ENCODE peak calls at places on chromosomes 3 and 15, in nine cellular contexts. S is body of pancreas; E is CD8-positive, alpha-beta T cell; A is testis; O is tibial nerve; J is psoas muscle; Y is cardiac muscle cell; R is thyroid gland; G is left ventricle myocardium inferior. T is an unnamed sample.

GRCh38 chr15:85764649-85765277 is 30.0 kb downstream of the KLHL25 start:
- DNase-seq in G (no peak), E (no peak), S (no peak), J (no peak), O (peak; percentile 39), R (no peak), A (no peak), Y (no peak), T (no peak)

GRCh38 chr3:87503901-87504498 is 227.6 kb upstream of the POU1F1 start:
- DNase-seq in S (peak; percentile 50), A (peak; percentile 40), E (no peak), Y (peak; percentile 59), R (peak; percentile 53), J (no peak), G (no peak), O (no peak), T (no peak)

GRCh38 chr3:53941174-53941573 is 49.5 kb upstream of the SELENOK start:
- DNase-seq in J (no peak), A (no peak), G (no peak), O (no peak), Y (no peak), E (no peak), S (no peak), R (no peak), T (no peak)

GRCh38 chr3:39022275-39022630 is 29.5 kb downstream of the SCN11A start:
- DNase-seq in Y (no peak), R (no peak), E (no peak), O (no peak), S (no peak), J (no peak), G (no peak), A (no peak), T (no peak)

GRCh38 chr3:36944012-36944640 is 728 bp downstream of the TRANK1 start:
- DNase-seq in A (peak; percentile 57), J (peak; percentile 67), R (peak; percentile 74), Y (peak; percentile 35), E (no peak), G (peak; percentile 63), S (peak; percentile 71), O (peak; percentile 34), T (no peak)

GRCh38 chr3:61864886-61865285 is 303.5 kb downstream of the PTPRG start:
- DNase-seq in G (no peak), J (no peak), Y (no peak), S (no peak), A (no peak), E (no peak), R (no peak), O (no peak), T (no peak)

GRCh38 chr3:49665822-49666519 is 8.2 kb upstream of the APEH start:
- DNase-seq in S (peak; percentile 50), J (no peak), G (no peak), O (no peak), A (no peak), R (no peak), E (no peak), Y (no peak), T (no peak)

GRCh38 chr3:179676081-179676480 is 23.2 kb downstream of the USP13 start:
- DNase-seq in J (no peak), G (no peak), R (no peak), S (no peak), O (no peak), A (no peak), E (no peak), Y (no peak), T (no peak)

GRCh38 chr15:31977812-31978662 is 52.3 kb upstream of the CHRNA7 start:
- DNase-seq in R (peak; percentile 66), O (peak; percentile 37), J (no peak), G (peak; percentile 53), A (peak; percentile 70), E (peak; percentile 13), Y (peak; percentile 80), S (peak; percentile 64), T (no peak)

GRCh38 chr15:31974154-31974794 is 56.0 kb upstream of the CHRNA7 start:
- DNase-seq in G (no peak), R (peak; percentile 92), A (no peak), Y (no peak), S (no peak), E (no peak), O (no peak), J (no peak), T (no peak)

GRCh38 chr15:31977138-31977537 is 53.2 kb upstream of the CHRNA7 start:
- DNase-seq in S (no peak), G (no peak), Y (no peak), J (no peak), O (no peak), E (no peak), R (no peak), A (no peak), T (no peak)

GRCh38 chr15:31974855-31975421 is 55.4 kb upstream of the CHRNA7 start:
- DNase-seq in A (peak; percentile 57), J (no peak), G (no peak), Y (peak; percentile 82), R (peak; percentile 71), E (no peak), S (peak; percentile 34), O (no peak), T (no peak)

GRCh38 chr15:31975446-31976229 is 54.7 kb upstream of the CHRNA7 start:
- DNase-seq in E (no peak), O (no peak), G (no peak), S (peak; percentile 36), A (peak; percentile 62), R (peak; percentile 58), J (no peak), Y (peak; percentile 31), T (no peak)
- H3K4me3 ChIP-seq in E (no peak overlapping the region), O (no peak overlapping the region), G (peak overlapping the region; percentile 47), S (no peak overlapping the region), A (peak overlapping the region; percentile 13), R (no peak overlapping the region), J (peak overlapping the region; percentile 44), Y (no peak overlapping the region), T (peak overlapping the region; percentile 8)

GRCh38 chr3:14847613-14848541 is 29.1 kb downstream of the FGD5 start:
- DNase-seq in Y (no peak), R (peak; percentile 26), G (peak; percentile 73), E (no peak), A (no peak), J (peak; percentile 64), S (peak; percentile 22), O (no peak), T (no peak)
- H3K4me1 ChIP-seq in Y (no peaks in the 10 kb centered on the region), R (no peaks in the 10 kb centered on the region), G (peaks cover 72% of the 10 kb centered on the region), E (peaks cover 3% of the 10 kb centered on the region), A (peaks cover 9% of the 10 kb centered on the region), J (no peaks in the 10 kb centered on the region), S (no peaks in the 10 kb centered on the region), O (peaks cover 59% of the 10 kb centered on the region), T (peaks cover 51% of the 10 kb centered on the region)

DNA sequence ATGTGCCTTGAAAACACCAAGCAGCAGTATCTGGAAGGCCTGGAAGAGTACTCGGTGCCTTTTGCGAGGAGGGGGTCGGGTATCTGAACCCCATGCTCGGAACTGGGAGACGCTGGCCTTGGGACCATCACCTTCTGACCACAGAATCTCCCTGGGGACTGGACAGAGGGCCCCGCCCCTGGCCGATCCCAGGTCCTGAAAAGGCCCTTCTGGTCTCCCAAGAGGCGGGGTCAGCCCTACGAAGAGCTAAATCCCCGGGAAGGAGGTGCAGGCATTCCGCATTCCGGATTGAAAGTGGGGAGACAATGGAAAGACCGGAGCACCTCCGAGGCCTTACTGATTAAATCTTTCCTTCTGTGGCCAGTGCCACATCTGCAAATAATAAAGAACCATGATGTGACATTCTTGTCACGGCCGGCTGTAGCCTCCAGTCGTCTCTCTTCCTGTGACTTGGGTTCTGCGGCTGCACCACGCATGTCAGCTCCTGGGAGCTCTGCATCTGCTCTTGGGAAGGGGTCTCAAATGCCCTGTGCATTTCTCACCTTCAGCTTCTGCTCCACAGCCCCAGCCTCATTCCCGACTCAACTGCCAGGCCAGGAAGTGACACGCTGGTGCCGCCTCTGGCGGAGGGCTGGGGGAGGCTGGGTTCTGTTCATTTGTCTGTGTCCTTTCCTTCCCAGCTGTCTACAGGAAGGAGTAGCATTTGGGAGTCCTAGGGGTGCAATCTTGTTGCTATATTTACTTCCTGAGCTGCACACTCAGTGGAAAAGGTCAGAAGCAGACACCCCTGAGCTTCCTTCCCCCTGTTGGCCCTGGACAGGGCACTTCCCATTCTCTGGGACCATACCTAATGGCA is 173.5 kb downstream of the KLF13 start:
- DNase-seq in G (no peak), A (no peak), E (no peak), Y (no peak), O (no peak), R (no peak), S (no peak), J (no peak), T (no peak)
- H3K27ac ChIP-seq in G (peak overlapping the region; percentile 71), A (no peak overlapping the region), E (no peak overlapping the region), Y (no peak overlapping the region), O (no peak overlapping the region), R (no peak overlapping the region), S (no peak overlapping the region), J (no peak overlapping the region), T (peak overlapping the region; percentile 25)

DNA sequence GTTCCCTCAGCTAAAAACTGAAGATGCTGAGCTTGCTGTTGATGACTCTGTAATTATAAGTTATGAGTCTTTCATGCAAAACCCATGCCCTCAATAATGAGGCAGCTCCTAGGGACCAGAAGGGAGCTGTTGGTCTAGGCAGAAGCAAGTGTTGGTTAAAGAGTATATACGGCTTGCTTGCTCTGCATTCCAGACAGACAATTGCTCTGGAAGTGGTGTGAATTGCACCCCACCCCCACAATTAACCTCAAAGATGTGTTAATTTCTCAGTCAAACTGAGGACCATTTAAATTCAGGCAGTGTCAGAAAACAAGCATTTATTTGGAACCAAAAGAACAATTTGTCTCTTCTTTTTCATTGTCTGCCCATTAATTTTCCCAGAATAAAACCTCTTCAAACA is 163.5 kb upstream of the EOMES start:
- DNase-seq in Y (no peak), R (no peak), G (no peak), A (no peak), O (no peak), S (no peak), E (no peak), J (no peak), T (no peak)
- H3K4me3 ChIP-seq in Y (no peak overlapping the region), R (no peak overlapping the region), G (no peak overlapping the region), A (no peak overlapping the region), O (no peak overlapping the region), S (no peak overlapping the region), E (no peak overlapping the region), J (no peak overlapping the region), T (no peak overlapping the region)

GRCh38 chr3:150757364-150757763 is 5.6 kb downstream of the SIAH2 start:
- DNase-seq in Y (no peak), O (no peak), S (no peak), R (no peak), A (peak; percentile 12), E (no peak), J (no peak), G (no peak), T (no peak)

GRCh38 chr3:150755902-150756301 is 7.1 kb downstream of the SIAH2 start:
- DNase-seq in R (no peak), Y (no peak), S (no peak), O (no peak), A (no peak), E (no peak), G (no peak), J (no peak), T (no peak)

GRCh38 chr3:150759319-150759718 is 3.6 kb downstream of the SIAH2 start:
- DNase-seq in Y (no peak), G (no peak), R (no peak), A (no peak), E (no peak), J (no peak), O (no peak), S (no peak), T (no peak)

GRCh38 chr3:150756491-150757059 is 6.4 kb downstream of the SIAH2 start:
- DNase-seq in R (no peak), Y (no peak), A (peak; percentile 10), J (no peak), E (no peak), O (no peak), G (no peak), S (peak; percentile 32), T (no peak)

GRCh38 chr3:150757768-150758167 is 5.2 kb downstream of the SIAH2 start:
- DNase-seq in O (no peak), S (no peak), R (no peak), A (peak; percentile 11), Y (no peak), G (no peak), E (no peak), J (no peak), T (no peak)
- H3K4me1 ChIP-seq in O (peaks cover 56% of the 10 kb centered on the region), S (peaks cover 80% of the 10 kb centered on the region), R (peaks cover 18% of the 10 kb centered on the region), A (peaks cover 3% of the 10 kb centered on the region), Y (peaks cover 21% of the 10 kb centered on the region), G (peaks cover 86% of the 10 kb centered on the region), E (peaks cover 33% of the 10 kb centered on the region), J (peaks cover 54% of the 10 kb centered on the region), T (peaks cover 21% of the 10 kb centered on the region)